ENCODE peak calls at places on chromosomes 6 and 20, in ten cellular contexts. A, T, Y, V, J, H, D, X, Z and O are unnamed samples.

GRCh38 chr6:147205690-147206600 is 1.7 kb downstream of the STXBP5 start:
- DNase-seq in A (peak), T (peak), Y (peak), V (no peak), J (no peak), H (no peak), D (peak), X (no peak), Z (no peak), O (no peak)

GRCh38 chr20:48148020-48148419 is 362.7 kb upstream of the SULF2 start:
- DNase-seq in A (no peak), T (no peak), Y (no peak), V (no peak), J (no peak), H (no peak), D (no peak), X (no peak), Z (no peak), O (no peak)

GRCh38 chr6:142718667-142719191 is 226.2 kb downstream of the HIVEP2 start:
- DNase-seq in A (no peak), T (no peak), Y (no peak), V (no peak), J (no peak), H (no peak), D (no peak), X (no peak), Z (no peak), O (no peak)

GRCh38 chr20:19887566-19888268 is 129.4 kb upstream of the NAA20 start:
- DNase-seq in A (no peak), T (peak), Y (no peak), V (no peak), J (no peak), H (no peak), D (no peak), X (no peak), Z (no peak), O (no peak)

GRCh38 chr20:5135363-5136012 is 8.7 kb downstream of the CDS2 start:
- DNase-seq in A (no peak), T (no peak), Y (peak), V (no peak), J (no peak), H (no peak), D (no peak), X (no peak), Z (no peak), O (no peak)

GRCh38 chr20:51631011-51631950 is 88.8 kb upstream of the NFATC2 start:
- DNase-seq in A (peak), T (peak), Y (no peak), V (no peak), J (no peak), H (peak), D (peak), X (peak), Z (peak), O (peak)

GRCh38 chr6:49906511-49906910 is 40.2 kb upstream of the CRISP1 start:
- DNase-seq in A (peak), T (no peak), Y (no peak), V (no peak), J (no peak), H (no peak), D (no peak), X (no peak), Z (no peak), O (no peak)

GRCh38 chr6:4021862-4022715 is 56.8 kb downstream of the FAM217A start:
- DNase-seq in A (no peak), T (peak), Y (no peak), V (no peak), J (no peak), H (no peak), D (peak), X (no peak), Z (peak), O (no peak)

GRCh38 chr20:53141651-53142050 is 169.5 kb downstream of the TSHZ2 start:
- DNase-seq in A (no peak), T (no peak), Y (no peak), V (no peak), J (no peak), H (no peak), D (no peak), X (no peak), Z (no peak), O (no peak)

GRCh38 chr6:18368277-18369105 is 18.7 kb upstream of the RNF144B start:
- DNase-seq in A (no peak), T (no peak), Y (no peak), V (peak), J (no peak), H (no peak), D (no peak), X (no peak), Z (no peak), O (no peak)

GRCh38 chr6:107673076-107673494 is 151.0 kb downstream of the SCML4 start:
- DNase-seq in A (no peak), T (no peak), Y (no peak), V (no peak), J (no peak), H (no peak), D (no peak), X (no peak), Z (no peak), O (no peak)

GRCh38 chr20:4371623-4372246 is 350.0 kb upstream of the PRND start:
- DNase-seq in A (peak), T (no peak), Y (no peak), V (no peak), J (no peak), H (no peak), D (no peak), X (no peak), Z (no peak), O (no peak)

DNA sequence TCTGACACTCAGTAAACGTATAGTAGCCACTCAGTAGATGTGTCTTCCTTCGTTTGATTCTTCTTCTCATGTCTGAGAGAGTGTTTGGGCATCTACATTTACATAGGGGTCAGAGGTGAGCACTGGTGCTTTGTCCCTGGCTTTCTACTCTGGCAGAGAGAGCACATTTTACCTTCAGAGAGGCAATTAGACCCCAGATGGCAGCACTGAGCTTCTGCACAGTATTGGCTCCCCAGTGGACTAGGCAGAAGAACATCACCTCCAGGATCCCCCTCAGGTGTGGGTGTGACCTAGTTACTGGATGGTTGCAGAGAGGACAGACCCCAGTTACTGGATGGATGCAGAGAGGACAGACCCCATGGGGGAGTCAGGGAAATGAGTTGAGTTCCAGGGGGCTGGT is 327.2 kb downstream of the DHX35 start:
- DNase-seq in A (no peak), T (no peak), Y (no peak), V (no peak), J (peak), H (no peak), D (no peak), X (no peak), Z (no peak), O (no peak)
- TF ChIP-seq CTCF in A (no peak), T (no peak), Y (peak), V (no peak), J (peak), H (no peak), D (no peak), X (no peak), Z (no peak), O (no peak)

DNA sequence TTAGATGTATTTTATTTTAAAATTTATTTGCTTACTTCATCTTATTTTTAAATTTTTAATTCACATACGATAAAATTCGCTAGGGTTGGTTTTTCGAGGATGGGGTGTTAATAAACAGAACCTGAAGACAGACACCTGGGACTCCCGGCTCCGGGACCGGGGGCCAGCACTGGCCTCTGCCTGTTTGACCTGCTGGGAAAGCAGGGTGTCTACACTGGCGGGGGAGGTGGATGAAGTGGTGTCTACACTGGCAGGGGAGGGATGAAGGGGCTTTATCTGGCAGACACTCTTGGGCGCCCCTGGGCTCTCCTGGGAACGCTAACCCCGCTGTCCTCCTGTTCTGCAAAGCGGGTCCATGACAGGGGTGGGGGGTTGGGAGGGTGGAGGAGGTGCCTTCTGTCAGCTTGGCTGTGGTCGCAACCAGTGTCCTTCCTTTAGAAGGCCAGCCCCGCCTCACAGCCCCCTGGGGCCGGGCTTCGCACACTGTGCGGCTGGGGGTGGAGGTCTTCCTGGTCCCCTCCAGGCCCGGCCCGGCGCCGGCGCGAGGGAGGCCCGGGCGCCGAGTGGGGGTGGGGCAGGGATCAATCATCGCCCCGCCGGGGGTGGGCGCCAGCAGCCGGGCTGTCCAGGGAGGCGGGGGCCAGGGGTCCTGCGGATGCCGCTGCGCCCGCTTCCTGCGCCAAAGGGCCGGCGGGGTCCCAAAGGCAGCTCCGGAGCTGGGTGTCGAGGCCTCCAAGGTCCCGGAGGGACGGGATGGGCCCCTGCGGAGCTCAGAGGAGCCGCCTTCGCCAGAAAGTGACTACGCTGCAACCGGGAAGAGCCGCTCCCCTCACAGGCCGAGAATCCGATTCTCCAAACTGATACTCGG is 1.8 kb downstream of the GATA5 start:
- DNase-seq in A (no peak), T (no peak), Y (no peak), V (no peak), J (peak), H (no peak), D (no peak), X (no peak), Z (no peak), O (no peak)
- TF ChIP-seq CTCF in A (no peak), T (no peak), Y (no peak), V (no peak), J (no peak), H (no peak), D (no peak), X (no peak), Z (no peak), O (no peak)

GRCh38 chr20:11814276-11814675 is 103.4 kb upstream of the BTBD3 start:
- DNase-seq in A (peak), T (peak), Y (no peak), V (no peak), J (no peak), H (no peak), D (peak), X (no peak), Z (peak), O (no peak)

GRCh38 chr20:11810316-11811130 is 107.2 kb upstream of the BTBD3 start:
- DNase-seq in A (peak), T (peak), Y (no peak), V (no peak), J (no peak), H (no peak), D (peak), X (no peak), Z (peak), O (no peak)

DNA sequence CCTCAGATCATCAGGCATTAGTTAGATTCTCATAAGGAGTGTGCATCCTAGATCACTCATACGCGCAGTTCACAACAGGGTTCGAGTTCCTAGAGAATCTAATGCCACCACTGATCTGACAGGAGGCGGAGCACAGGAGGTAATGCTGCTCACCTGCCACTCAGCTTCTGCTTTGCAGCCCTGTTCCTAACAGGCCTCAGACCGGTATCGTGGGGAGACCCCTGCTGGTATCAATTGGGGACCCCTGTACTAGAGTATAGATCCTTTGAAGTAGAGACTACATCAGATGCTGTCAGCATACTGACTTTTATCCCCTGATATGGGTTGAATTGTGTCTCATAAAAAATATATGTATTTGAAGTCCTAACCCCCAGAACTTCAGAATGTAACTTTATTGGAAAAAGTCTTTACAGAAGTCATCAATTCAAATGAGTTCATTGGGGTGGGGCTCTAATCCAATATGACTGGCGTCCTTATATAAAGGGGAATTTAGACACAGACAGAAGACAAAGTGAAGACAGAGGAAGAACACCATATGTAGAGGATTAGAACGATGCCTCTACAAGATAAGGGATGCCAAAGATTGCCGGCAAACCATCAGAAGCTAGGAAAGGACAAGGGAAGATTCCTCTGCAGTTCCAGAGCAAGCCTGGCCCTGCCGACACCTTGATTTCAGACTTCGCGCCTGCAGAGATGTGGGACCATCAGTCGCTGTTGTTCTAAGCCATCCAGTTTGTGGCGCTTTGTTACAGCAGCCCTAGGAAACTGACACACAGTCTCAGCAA is 104.4 kb upstream of the BTBD3 start:
- DNase-seq in A (no peak), T (no peak), Y (no peak), V (no peak), J (peak), H (no peak), D (no peak), X (no peak), Z (no peak), O (no peak)
- TF ChIP-seq CTCF in A (no peak), T (no peak), Y (no peak), V (no peak), J (no peak), H (no peak), D (no peak), X (no peak), Z (no peak), O (no peak)

GRCh38 chr20:57265649-57266250 is 691 bp downstream of the BMP7 start:
- DNase-seq in A (no peak), T (no peak), Y (no peak), V (no peak), J (peak), H (no peak), D (peak), X (no peak), Z (no peak), O (no peak)

GRCh38 chr20:57263767-57264150 is 2.7 kb downstream of the BMP7 start:
- DNase-seq in A (no peak), T (no peak), Y (no peak), V (no peak), J (no peak), H (no peak), D (no peak), X (no peak), Z (no peak), O (no peak)

GRCh38 chr20:57263127-57263609 is 3.3 kb downstream of the BMP7 start:
- DNase-seq in A (no peak), T (no peak), Y (no peak), V (no peak), J (no peak), H (no peak), D (no peak), X (no peak), Z (no peak), O (no peak)

GRCh38 chr20:57264908-57265648 is 1.4 kb downstream of the BMP7 start:
- DNase-seq in A (no peak), T (no peak), Y (no peak), V (no peak), J (no peak), H (no peak), D (no peak), X (no peak), Z (no peak), O (no peak)

GRCh38 chr20:57264151-57264792 is 2.2 kb downstream of the BMP7 start:
- DNase-seq in A (no peak), T (no peak), Y (no peak), V (no peak), J (no peak), H (no peak), D (no peak), X (no peak), Z (no peak), O (no peak)
- TF ChIP-seq CTCF in A (no peak), T (no peak), Y (no peak), V (no peak), J (no peak), H (no peak), D (no peak), X (no peak), Z (no peak), O (no peak)

DNA sequence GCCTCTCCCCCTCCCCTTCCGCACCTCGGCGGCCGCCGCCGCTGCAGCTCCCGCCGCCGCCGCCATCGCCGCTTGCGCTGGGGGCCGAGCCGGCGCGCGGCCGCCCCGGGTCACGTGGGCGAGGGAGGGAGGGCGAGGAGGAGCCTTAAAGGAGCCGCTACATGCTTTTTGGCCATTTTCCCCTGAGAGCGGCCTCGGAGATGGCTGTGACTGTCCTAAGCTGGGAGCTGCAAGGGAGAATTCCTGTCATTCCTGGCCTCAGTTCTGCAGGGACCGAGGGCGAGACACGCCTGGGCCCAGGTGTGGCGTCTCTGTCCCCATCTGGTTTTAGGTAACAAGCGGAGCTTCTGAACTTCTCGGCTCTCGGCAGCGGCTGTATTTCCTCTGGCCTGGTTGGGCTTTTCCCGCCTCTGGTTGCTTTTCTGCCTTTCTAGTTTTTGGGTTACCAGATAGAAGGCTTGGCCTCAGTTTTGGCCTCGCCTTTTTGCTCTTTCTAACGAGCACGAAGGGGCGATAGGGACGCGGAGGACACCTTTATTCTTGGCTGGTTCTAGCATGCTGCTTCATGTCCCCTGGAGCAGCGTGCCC is at the start of gene EHMT2:
- DNase-seq in A (peak), T (peak), Y (peak), V (peak), J (peak), H (peak), D (peak), X (no peak), Z (peak), O (peak)
- TF ChIP-seq CTCF in A (no peak), T (peak), Y (no peak), V (no peak), J (no peak), H (peak), D (no peak), X (no peak), Z (no peak), O (no peak)

DNA sequence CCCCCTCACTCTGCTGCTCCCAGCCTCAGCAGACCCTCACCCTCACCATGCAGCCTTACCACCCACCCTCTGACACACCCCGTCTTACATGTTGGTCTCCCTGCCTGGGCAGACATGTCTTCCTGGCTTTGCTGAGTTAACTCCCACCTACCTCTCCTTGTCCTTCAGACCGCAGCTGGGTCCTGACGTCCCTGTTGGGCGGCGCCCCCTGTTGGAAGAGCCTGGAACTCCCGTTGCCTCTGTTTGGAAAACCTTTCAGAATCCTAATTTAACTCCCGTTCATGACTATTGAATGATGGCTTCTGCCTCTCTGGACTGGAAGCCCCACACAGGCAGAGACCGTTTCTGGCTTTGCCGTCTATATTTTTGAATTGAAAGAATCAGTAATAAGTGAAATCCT is 245.1 kb downstream of the MYLK4 start:
- DNase-seq in A (no peak), T (no peak), Y (no peak), V (no peak), J (peak), H (no peak), D (no peak), X (no peak), Z (no peak), O (peak)
- TF ChIP-seq CTCF in A (peak), T (peak), Y (no peak), V (no peak), J (peak), H (no peak), D (peak), X (peak), Z (peak), O (peak)

GRCh38 chr6:116444092-116444491 is 17.1 kb upstream of the CALHM6 start:
- DNase-seq in A (peak), T (peak), Y (no peak), V (no peak), J (no peak), H (no peak), D (peak), X (no peak), Z (peak), O (peak)
- TF ChIP-seq CTCF in A (peak), T (peak), Y (no peak), V (peak), J (no peak), H (no peak), D (peak), X (peak), Z (peak), O (peak)

GRCh38 chr20:46099491-46100287 is 9.9 kb upstream of the NCOA5 start:
- DNase-seq in A (no peak), T (no peak), Y (no peak), V (peak), J (peak), H (no peak), D (no peak), X (no peak), Z (no peak), O (no peak)
- TF ChIP-seq CTCF in A (no peak), T (no peak), Y (no peak), V (no peak), J (no peak), H (no peak), D (no peak), X (no peak), Z (no peak), O (no peak)